ENCODE peak calls at places on chromosomes 5 and 9, in six cellular contexts. F, B, R, A, W and S are unnamed samples.

GRCh38 chr9:125429476-125430160 is 168.0 kb downstream of the GAPVD1 start:
- DNase-seq in B (no peak), R (no peak), F (no peak), W (no peak), A (no peak), S (no peak)

GRCh38 chr9:107007981-107008380 is 145.0 kb downstream of the ZNF462 start:
- DNase-seq in R (no peak), A (no peak), F (no peak), W (no peak), B (no peak), S (no peak)

GRCh38 chr5:179410291-179411160 is 65.3 kb upstream of the ADAMTS2 start:
- DNase-seq in W (no peak), B (no peak), A (no peak), F (no peak), R (no peak), S (no peak)

GRCh38 chr5:147446528-147446927 is 63.3 kb downstream of the DPYSL3 start:
- DNase-seq in B (no peak), W (no peak), A (peak; percentile 22), R (no peak), F (no peak), S (no peak)

GRCh38 chr5:150516011-150516410 is 8.1 kb downstream of the NDST1 start:
- DNase-seq in A (peak; percentile 68), R (no peak), B (peak; percentile 67), W (no peak), F (peak; percentile 28), S (no peak)

GRCh38 chr5:116543501-116543900 is 31.1 kb downstream of the SEMA6A start:
- DNase-seq in F (peak; percentile 72), A (no peak), W (no peak), R (no peak), B (peak; percentile 1), S (peak; percentile 71)

GRCh38 chr5:115686692-115687054 is 60.8 kb upstream of the TMED7 start:
- DNase-seq in B (peak; percentile 47), W (no peak), R (no peak), F (peak; percentile 47), A (no peak), S (peak; percentile 69)

GRCh38 chr5:58462154-58462553 is 2.3 kb upstream of the PLK2 start:
- DNase-seq in B (no peak), A (no peak), F (peak; percentile 77), R (no peak), W (no peak), S (peak; percentile 83)

GRCh38 chr5:81391-82021 is 10.5 kb upstream of the PLEKHG4B start:
- DNase-seq in A (no peak), F (no peak), B (no peak), W (no peak), R (no peak), S (no peak)

GRCh38 chr5:137923856-137924255 is 34.6 kb downstream of the PKD2L2 start:
- DNase-seq in R (no peak), F (no peak), A (no peak), B (peak; percentile 57), W (no peak), S (no peak)

GRCh38 chr5:57538341-57538955 is 55.8 kb upstream of the ACTBL2 start:
- DNase-seq in B (peak; percentile 88), F (peak; percentile 73), R (no peak), A (no peak), W (no peak), S (peak; percentile 73)

GRCh38 chr9:107491081-107492053 is 1.8 kb upstream of the KLF4 start:
- DNase-seq in F (peak; percentile 55), W (no peak), A (peak; percentile 56), R (peak; percentile 35), B (no peak), S (no peak)

GRCh38 chr5:110150199-110150598 is 460.5 kb downstream of the MAN2A1 start:
- DNase-seq in F (no peak), R (no peak), W (no peak), A (no peak), B (no peak), S (peak; percentile 9)

GRCh38 chr5:54514841-54515432 is 2.6 kb upstream of the SNX18 start:
- DNase-seq in B (peak; percentile 93), R (no peak), W (no peak), A (no peak), F (peak; percentile 54), S (no peak)

GRCh38 chr5:65126192-65126591 is 355.5 kb downstream of the ADAMTS6 start:
- DNase-seq in A (no peak), B (peak; percentile 59), F (no peak), R (no peak), W (peak; percentile 10), S (no peak)

GRCh38 chr9:97419315-97419867 is 7.5 kb downstream of the TDRD7 start:
- DNase-seq in A (no peak), F (peak; percentile 65), B (peak; percentile 87), W (no peak), R (no peak), S (peak; percentile 47)

GRCh38 chr9:130159057-130159456 is 13.1 kb upstream of the NCS1 start:
- DNase-seq in R (no peak), B (no peak), W (no peak), A (no peak), F (no peak), S (no peak)

GRCh38 chr5:9895305-9895650 is 265.1 kb upstream of the TAS2R1 start:
- DNase-seq in W (no peak), B (no peak), A (no peak), R (no peak), F (no peak), S (no peak)

GRCh38 chr5:150783422-150783928 is 4.9 kb downstream of the SMIM3 start:
- DNase-seq in R (no peak), B (peak; percentile 97), F (peak; percentile 71), A (peak; percentile 87), W (peak; percentile 80), S (peak; percentile 82)

GRCh38 chr9:136695955-136696354 is 8.7 kb upstream of the AGPAT2 start:
- DNase-seq in F (no peak), A (no peak), R (no peak), W (no peak), B (no peak), S (no peak)

GRCh38 chr9:128115187-128116103 is 12.1 kb downstream of the PTGES2 start:
- DNase-seq in B (no peak), R (peak; percentile 93), A (no peak), W (no peak), F (peak; percentile 42), S (no peak)

GRCh38 chr9:134297082-134297415 is 29.2 kb upstream of the RXRA start:
- DNase-seq in A (no peak), B (no peak), F (no peak), W (no peak), R (no peak), S (no peak)

GRCh38 chr5:112077180-112077579 is 320.2 kb upstream of the NREP start:
- DNase-seq in W (no peak), A (no peak), B (peak; percentile 44), F (peak; percentile 26), R (no peak), S (no peak)

GRCh38 chr5:68949256-68949655 is 144.6 kb upstream of the SLC30A5 start:
- DNase-seq in R (no peak), F (no peak), A (no peak), W (no peak), B (no peak), S (no peak)

GRCh38 chr5:142364251-142365145 is 39.7 kb upstream of the SPRY4 start:
- DNase-seq in R (no peak), A (peak; percentile 75), F (peak; percentile 92), B (no peak), W (peak; percentile 78), S (peak; percentile 60)

GRCh38 chr9:134738869-134739659 is 97.5 kb downstream of the COL5A1 start:
- DNase-seq in A (peak; percentile 77), B (peak; percentile 62), F (peak; percentile 47), R (peak; percentile 73), W (peak; percentile 47), S (no peak)

GRCh38 chr5:76615759-76616158 is 7.4 kb downstream of the F2RL2 start:
- DNase-seq in R (no peak), F (peak; percentile 41), B (peak; percentile 65), W (no peak), A (no peak), S (no peak)

GRCh38 chr5:132475939-132476852 is 14.4 kb downstream of the IRF1 start:
- DNase-seq in B (no peak), A (no peak), W (no peak), R (no peak), F (no peak), S (no peak)

GRCh38 chr9:79013715-79014610 is 557.8 kb upstream of the TLE4 start:
- DNase-seq in W (no peak), B (peak; percentile 94), R (no peak), A (no peak), F (peak; percentile 61), S (peak; percentile 63)

GRCh38 chr5:131637694-131638093 is 2.7 kb upstream of the RAPGEF6 start:
- DNase-seq in W (no peak), F (no peak), B (no peak), A (no peak), R (no peak), S (no peak)

GRCh38 chr5:81694726-81695125 is 56.2 kb downstream of the SSBP2 start:
- DNase-seq in B (no peak), F (peak; percentile 72), R (no peak), W (no peak), A (no peak), S (no peak)

GRCh38 chr5:150217041-150217440 is 27.2 kb downstream of the SLC6A7 start:
- DNase-seq in F (no peak), B (no peak), W (peak; percentile 6), R (no peak), A (no peak), S (no peak)

GRCh38 chr5:99721487-99721886 is 792.7 kb upstream of the CHD1 start:
- DNase-seq in R (no peak), F (no peak), W (no peak), A (no peak), B (no peak), S (peak; percentile 3)

GRCh38 chr9:98168952-98169488 is 23.4 kb downstream of the CORO2A start:
- DNase-seq in B (peak; percentile 68), W (no peak), R (peak; percentile 46), F (no peak), A (peak; percentile 47), S (peak; percentile 70)

GRCh38 chr9:99726758-99727157 is 94.9 kb upstream of the NR4A3 start:
- DNase-seq in W (no peak), F (no peak), A (peak; percentile 9), R (no peak), B (peak; percentile 18), S (no peak)

GRCh38 chr9:69452110-69452780 is 127.2 kb downstream of the ENTREP1 start:
- DNase-seq in A (no peak), R (no peak), W (no peak), B (no peak), F (peak; percentile 93), S (no peak)